ENCODE peak calls at places on chromosomes 13 and 19, in five cellular contexts. L is neuronal stem cell, Z is H1, E is mesenchymal stem cell, M is H9. H is an unnamed sample.
A peak's percentile ranks its signal among the peaks of the same experiment; 100 is the strongest.

GRCh38 chr13:73433893-73434292 is 375.1 kb downstream of the KLF5 start:
- DNase-seq in L (no peak), Z (no peak), E (no peak), M (no peak), H (peak; percentile 2)

GRCh38 chr19:58229255-58229639 is 533 bp downstream of the ZNF544 start:
- DNase-seq in L (no peak), Z (no peak), E (peak; percentile 26), M (peak; percentile 55), H (no peak)

GRCh38 chr19:56637976-56638555 is 4.9 kb upstream of the SMIM17 start:
- DNase-seq in L (peak; percentile 90), Z (peak; percentile 65), E (peak; percentile 52), M (peak; percentile 69), H (peak; percentile 95)

GRCh38 chr13:94217370-94217769 is 262.1 kb downstream of the DCT start:
- DNase-seq in L (no peak), Z (no peak), E (peak; percentile 57), M (no peak), H (no peak)

GRCh38 chr19:1161716-1162115 is 12.4 kb downstream of the SBNO2 start:
- DNase-seq in L (no peak), Z (no peak), E (no peak), M (no peak), H (peak; percentile 90)

GRCh38 chr19:11100064-11100463 is 10.8 kb downstream of the LDLR start:
- DNase-seq in L (no peak), Z (no peak), E (no peak), M (no peak), H (no peak)

GRCh38 chr13:79385694-79386093 is 20.4 kb downstream of the RBM26 start:
- DNase-seq in L (no peak), Z (no peak), E (peak; percentile 36), M (no peak), H (no peak)

GRCh38 chr19:12940897-12941296 is 2.5 kb downstream of the CALR start:
- DNase-seq in L (no peak), Z (no peak), E (no peak), M (no peak), H (no peak)

GRCh38 chr13:110731072-110731471 is 17.6 kb downstream of the ING1 start:
- DNase-seq in L (no peak), Z (no peak), E (no peak), M (no peak), H (no peak)

GRCh38 chr13:51347099-51347498 is 7.6 kb downstream of the SERPINE3 start:
- DNase-seq in L (no peak), Z (no peak), E (no peak), M (peak; percentile 57), H (no peak)

GRCh38 chr19:1131718-1132552 is 28.1 kb downstream of the GPX4 start:
- DNase-seq in L (peak; percentile 51), Z (no peak), E (peak; percentile 95), M (peak; percentile 73), H (peak; percentile 93)

GRCh38 chr13:83880275-83881027 is 1.8 kb downstream of the SLITRK1 start:
- DNase-seq in L (no peak), Z (no peak), E (no peak), M (peak; percentile 30), H (no peak)

GRCh38 chr19:11374449-11375142 is at the start of gene SWSAP1:
- DNase-seq in L (peak; percentile 98), Z (peak; percentile 98), E (peak; percentile 100), M (peak; percentile 99), H (peak; percentile 100)

GRCh38 chr19:54009440-54009839 is 18.0 kb downstream of the CACNG6 start:
- DNase-seq in L (no peak), Z (no peak), E (no peak), M (no peak), H (peak; percentile 49)

GRCh38 chr13:93624371-93624777 is 397.8 kb downstream of the GPC6 start:
- DNase-seq in L (no peak), Z (no peak), E (no peak), M (no peak), H (no peak)

GRCh38 chr13:75762066-75762937 is 126.2 kb downstream of the LMO7 start:
- DNase-seq in L (no peak), Z (no peak), E (no peak), M (no peak), H (peak; percentile 69)

GRCh38 chr19:46718157-46718933 is 1.4 kb upstream of the PRKD2 start:
- DNase-seq in L (no peak), Z (no peak), E (no peak), M (peak; percentile 55), H (peak; percentile 53)

GRCh38 chr13:44380404-44381165 is 7.0 kb downstream of the SERP2 start:
- DNase-seq in L (no peak), Z (no peak), E (peak; percentile 38), M (no peak), H (peak; percentile 25)

GRCh38 chr13:38099751-38100150 is 230.2 kb upstream of the TRPC4 start:
- DNase-seq in L (no peak), Z (no peak), E (no peak), M (no peak), H (no peak)

GRCh38 chr19:29367701-29368306 is 154.9 kb upstream of the UQCRFS1 start:
- DNase-seq in L (no peak), Z (no peak), E (no peak), M (peak; percentile 23), H (no peak)

GRCh38 chr19:43675269-43675879 is 5.4 kb upstream of the PLAUR start:
- DNase-seq in L (no peak), Z (no peak), E (peak; percentile 19), M (no peak), H (peak; percentile 18)

GRCh38 chr13:49348748-49349147 is 95.1 kb downstream of the CAB39L start:
- DNase-seq in L (no peak), Z (peak; percentile 29), E (no peak), M (peak; percentile 84), H (peak; percentile 18)

GRCh38 chr13:29754486-29754806 is 96.0 kb downstream of the UBL3 start:
- DNase-seq in L (peak; percentile 11), Z (no peak), E (peak; percentile 76), M (peak; percentile 69), H (peak; percentile 76)

GRCh38 chr19:32397736-32398135 is 7.8 kb upstream of the DPY19L3 start:
- DNase-seq in L (no peak), Z (no peak), E (peak; percentile 62), M (no peak), H (peak; percentile 34)

GRCh38 chr19:54178581-54179261 is 5.8 kb upstream of the TMC4 start:
- DNase-seq in L (no peak), Z (no peak), E (no peak), M (peak; percentile 87), H (peak; percentile 77)

GRCh38 chr19:7132054-7132453 is 62.6 kb downstream of the ZNF557 start:
- DNase-seq in L (no peak), Z (no peak), E (no peak), M (no peak), H (no peak)
- H3K4me1 ChIP-seq in L (no peaks in the 10 kb centered on the region), Z (no peaks in the 10 kb centered on the region), E (no peaks in the 10 kb centered on the region), M (no peaks in the 10 kb centered on the region), H (no peaks in the 10 kb centered on the region)

DNA sequence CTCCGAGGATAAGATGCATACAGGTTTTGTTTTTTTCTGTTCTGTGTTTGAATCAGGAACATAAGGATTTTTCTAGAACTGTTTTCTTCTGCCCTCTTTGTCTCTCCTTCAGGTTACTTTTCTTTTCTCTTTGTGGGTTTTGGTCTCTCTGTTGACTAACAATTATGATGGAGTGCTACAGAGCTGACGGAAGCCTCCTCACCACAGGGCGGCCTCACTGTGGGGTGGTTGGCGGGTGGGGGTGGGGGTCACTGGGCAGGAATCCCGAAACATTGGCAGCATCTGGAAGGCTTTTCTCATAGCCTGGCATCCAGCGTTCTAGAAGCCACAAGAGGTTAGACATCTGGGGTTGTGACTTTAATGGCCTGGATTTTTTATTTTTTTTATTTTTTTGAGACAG is 12.0 kb upstream of the MATK start:
- DNase-seq in L (no peak), Z (no peak), E (no peak), M (no peak), H (no peak)
- H2BK120ac ChIP-seq in L (no peak overlapping the region), Z (no peak overlapping the region), E (no peak overlapping the region), M (no peak overlapping the region), H (no peak overlapping the region)

GRCh38 chr13:112441779-112442310 is 65.7 kb downstream of the SPACA7 start:
- DNase-seq in L (no peak), Z (no peak), E (no peak), M (peak; percentile 21), H (no peak)
- H2BK12ac ChIP-seq in L (peak overlapping the region; percentile 59), Z (no peak overlapping the region), E (no peak overlapping the region), M (no peak overlapping the region), H (no peak overlapping the region)

DNA sequence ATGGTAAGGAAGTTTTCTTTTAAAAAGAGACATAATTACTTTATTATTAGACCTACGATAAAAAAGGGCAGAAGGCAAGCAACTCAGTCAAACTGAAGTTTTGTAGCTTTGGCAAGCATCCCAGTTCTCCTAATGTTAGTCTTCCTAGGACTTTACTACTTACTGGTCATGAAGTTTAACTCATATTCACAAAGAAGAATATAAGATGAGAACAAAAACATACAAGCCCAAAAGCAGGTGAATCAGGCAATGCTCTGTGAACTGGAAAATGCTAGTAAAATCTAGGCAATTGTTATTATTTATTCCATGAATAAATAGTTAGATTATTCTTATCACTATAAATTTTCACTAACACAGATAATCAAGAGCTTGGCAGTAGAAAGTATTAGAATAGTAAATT is 85.0 kb downstream of the MIPEP start:
- DNase-seq in L (no peak), Z (no peak), E (no peak), M (no peak), H (no peak)
- H3K4me1 ChIP-seq in L (no peaks in the 10 kb centered on the region), Z (no peaks in the 10 kb centered on the region), E (no peaks in the 10 kb centered on the region), M (no peaks in the 10 kb centered on the region), H (peaks cover 2% of the 10 kb centered on the region)

GRCh38 chr19:16335226-16335625 is 10.6 kb downstream of the KLF2 start:
- DNase-seq in L (no peak), Z (no peak), E (no peak), M (no peak), H (no peak)
- H2BK120ac ChIP-seq in L (no peak overlapping the region), Z (no peak overlapping the region), E (no peak overlapping the region), M (no peak overlapping the region), H (no peak overlapping the region)

GRCh38 chr19:30557212-30557611 is 185.0 kb downstream of the ZNF536 start:
- DNase-seq in L (no peak), Z (no peak), E (no peak), M (no peak), H (no peak)

GRCh38 chr19:30557927-30558557 is 185.9 kb downstream of the ZNF536 start:
- DNase-seq in L (peak; percentile 5), Z (no peak), E (no peak), M (no peak), H (no peak)

GRCh38 chr19:30555075-30555787 is 183.0 kb downstream of the ZNF536 start:
- DNase-seq in L (no peak), Z (no peak), E (no peak), M (no peak), H (no peak)

GRCh38 chr19:30556230-30556711 is 184.1 kb downstream of the ZNF536 start:
- DNase-seq in L (no peak), Z (no peak), E (no peak), M (peak; percentile 62), H (no peak)

DNA sequence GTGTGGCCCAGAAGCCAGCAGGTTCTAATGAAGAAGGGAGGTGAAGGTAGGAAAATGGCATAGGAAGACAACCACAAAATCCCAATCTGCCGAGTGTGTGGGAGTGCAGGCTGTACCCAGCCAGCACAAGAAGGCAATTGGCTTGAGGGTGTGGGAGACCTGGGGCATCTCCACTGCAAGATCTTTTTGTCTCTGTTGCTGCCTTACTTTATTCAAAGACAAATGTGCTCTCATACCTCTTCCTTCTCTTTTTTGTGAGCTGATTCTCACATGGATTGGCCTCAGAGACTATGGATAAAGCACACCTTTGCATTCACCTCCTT is 183.6 kb downstream of the ZNF536 start:
- DNase-seq in L (no peak), Z (no peak), E (no peak), M (no peak), H (no peak)
- H2BK12ac ChIP-seq in L (no peak overlapping the region), Z (peak overlapping the region; percentile 64), E (no peak overlapping the region), M (no peak overlapping the region), H (no peak overlapping the region)

GRCh38 chr19:35078807-35079206 is 36.8 kb upstream of the FXYD3 start:
- DNase-seq in L (no peak), Z (no peak), E (no peak), M (no peak), H (no peak)
- H3K4me1 ChIP-seq in L (no peaks in the 10 kb centered on the region), Z (no peaks in the 10 kb centered on the region), E (no peaks in the 10 kb centered on the region), M (no peaks in the 10 kb centered on the region), H (no peaks in the 10 kb centered on the region)